ENCODE peak calls at places on chromosomes 3 and 15, in five cellular contexts. N, I, X, W and R are unnamed samples.

GRCh38 chr3:108053025-108053424 is 37.8 kb downstream of the CD47 start:
- DNase-seq in N (no peak), I (no peak), X (no peak), W (peak), R (no peak)

GRCh38 chr3:194305356-194306108 is 45.6 kb downstream of the CPN2 start:
- DNase-seq in N (no peak), I (no peak), X (peak), W (no peak), R (no peak)

GRCh38 chr15:68794307-68794706 is 26.4 kb downstream of the ANP32A start:
- DNase-seq in N (no peak), I (no peak), X (no peak), W (no peak), R (no peak)

GRCh38 chr3:18080198-18080689 is 337.8 kb upstream of the TBC1D5 start:
- DNase-seq in N (no peak), I (no peak), X (no peak), W (no peak), R (no peak)

GRCh38 chr3:71160800-71161546 is 422.6 kb downstream of the FOXP1 start:
- DNase-seq in N (no peak), I (no peak), X (peak), W (no peak), R (no peak)

GRCh38 chr3:188335656-188336055 is 181.7 kb downstream of the LPP start:
- DNase-seq in N (no peak), I (no peak), X (no peak), W (no peak), R (no peak)

GRCh38 chr15:40103124-40103858 is 5.4 kb downstream of the BMF start:
- DNase-seq in N (peak), I (no peak), X (no peak), W (peak), R (no peak)

GRCh38 chr3:20111836-20112235 is 71.6 kb downstream of the KAT2B start:
- DNase-seq in N (no peak), I (no peak), X (no peak), W (no peak), R (no peak)

GRCh38 chr3:65796676-65797075 is 242.0 kb downstream of the MAGI1 start:
- DNase-seq in N (no peak), I (no peak), X (no peak), W (no peak), R (no peak)

GRCh38 chr15:43103939-43104338 is 1.9 kb downstream of the UBR1 start:
- DNase-seq in N (no peak), I (no peak), X (no peak), W (no peak), R (no peak)
- H3K27ac ChIP-seq in N (no peak), I (no peak), X (no peak), W (peak), R (no peak)

GRCh38 chr3:113100063-113100462 is 109.3 kb downstream of the GTPBP8 start:
- DNase-seq in N (no peak), I (no peak), X (no peak), W (no peak), R (no peak)

GRCh38 chr3:113094514-113094913 is 103.7 kb downstream of the GTPBP8 start:
- DNase-seq in N (no peak), I (no peak), X (no peak), W (no peak), R (no peak)

GRCh38 chr3:113092746-113093145 is 102.0 kb downstream of the GTPBP8 start:
- DNase-seq in N (no peak), I (no peak), X (no peak), W (no peak), R (no peak)

GRCh38 chr3:113096158-113096893 is 105.5 kb downstream of the GTPBP8 start:
- DNase-seq in N (no peak), I (no peak), X (no peak), W (no peak), R (no peak)

DNA sequence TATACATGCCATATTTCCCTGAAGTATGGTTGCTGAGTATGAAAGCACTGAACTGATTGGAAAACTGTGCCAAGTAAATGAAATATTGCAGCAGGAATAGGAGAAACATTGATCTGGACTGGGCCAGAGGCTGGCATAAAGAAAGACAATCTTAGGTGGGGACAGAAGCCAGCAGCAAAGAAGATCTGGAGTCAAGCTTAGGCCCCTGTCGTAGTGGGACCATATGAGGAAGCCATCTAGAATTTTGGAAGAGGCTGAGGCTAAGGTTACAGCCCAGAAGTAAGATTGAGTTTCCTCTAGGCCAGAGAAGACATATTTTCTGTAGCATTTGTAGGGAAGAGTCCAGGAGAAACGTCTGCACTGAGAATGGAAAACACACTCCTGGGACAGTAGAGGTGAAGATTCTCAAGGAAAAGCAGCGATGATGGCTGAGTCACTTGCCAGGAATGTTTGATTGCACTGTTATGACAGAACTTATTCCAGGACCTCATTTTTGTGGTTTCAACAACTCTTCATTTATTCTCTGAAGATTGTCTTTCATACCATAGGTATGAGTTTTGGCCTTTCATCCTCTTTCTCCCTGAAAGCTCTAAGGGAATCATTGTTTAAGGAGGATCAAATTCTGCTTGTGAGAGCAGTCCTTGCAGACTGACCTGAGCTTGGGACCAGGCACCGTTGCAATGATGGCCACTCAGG is 107.2 kb downstream of the GTPBP8 start:
- DNase-seq in N (no peak), I (no peak), X (no peak), W (no peak), R (no peak)
- H3K27ac ChIP-seq in N (no peak), I (no peak), X (no peak), W (no peak), R (no peak)

GRCh38 chr3:42743204-42743995 is 29.7 kb downstream of the CCDC13 start:
- DNase-seq in N (no peak), I (no peak), X (no peak), W (no peak), R (no peak)
- H3K27ac ChIP-seq in N (no peak), I (no peak), X (no peak), W (no peak), R (no peak)

GRCh38 chr15:81223346-81223971 is 26.8 kb downstream of the IL16 start:
- DNase-seq in N (no peak), I (no peak), X (no peak), W (no peak), R (no peak)

GRCh38 chr15:81229596-81229995 is 32.9 kb downstream of the IL16 start:
- DNase-seq in N (peak), I (no peak), X (no peak), W (no peak), R (no peak)

GRCh38 chr15:81225161-81225671 is 28.5 kb downstream of the IL16 start:
- DNase-seq in N (peak), I (no peak), X (no peak), W (peak), R (peak)

GRCh38 chr15:81224232-81224631 is 27.6 kb downstream of the IL16 start:
- DNase-seq in N (no peak), I (no peak), X (no peak), W (no peak), R (no peak)

GRCh38 chr15:81227716-81228115 is 31.0 kb downstream of the IL16 start:
- DNase-seq in N (no peak), I (no peak), X (peak), W (no peak), R (no peak)
- H3K27ac ChIP-seq in N (no peak), I (no peak), X (no peak), W (no peak), R (no peak)

GRCh38 chr3:73516656-73517055 is 108.1 kb downstream of the PDZRN3 start:
- DNase-seq in N (no peak), I (no peak), X (no peak), W (peak), R (no peak)
- H3K27ac ChIP-seq in N (no peak), I (no peak), X (no peak), W (no peak), R (no peak)

GRCh38 chr3:143859465-143860203 is 11.4 kb upstream of the SLC9A9 start:
- DNase-seq in N (no peak), I (no peak), X (no peak), W (no peak), R (no peak)
- H3K27ac ChIP-seq in N (no peak), I (no peak), X (no peak), W (no peak), R (no peak)

GRCh38 chr15:101451886-101452285 is 37.6 kb downstream of the PCSK6 start:
- DNase-seq in N (no peak), I (no peak), X (no peak), W (no peak), R (no peak)
- H3K27ac ChIP-seq in N (peak), I (no peak), X (no peak), W (no peak), R (no peak)

GRCh38 chr3:105788548-105789036 is 80.2 kb downstream of the CBLB start:
- DNase-seq in N (no peak), I (no peak), X (no peak), W (no peak), R (no peak)

GRCh38 chr3:105785790-105786189 is 83.0 kb downstream of the CBLB start:
- DNase-seq in N (no peak), I (no peak), X (no peak), W (no peak), R (no peak)

GRCh38 chr3:105783631-105784030 is 85.2 kb downstream of the CBLB start:
- DNase-seq in N (no peak), I (no peak), X (no peak), W (no peak), R (no peak)

GRCh38 chr3:105786988-105787387 is 81.8 kb downstream of the CBLB start:
- DNase-seq in N (no peak), I (no peak), X (no peak), W (no peak), R (no peak)

GRCh38 chr3:105786241-105786640 is 82.6 kb downstream of the CBLB start:
- DNase-seq in N (no peak), I (no peak), X (no peak), W (no peak), R (no peak)
- H3K27ac ChIP-seq in N (no peak), I (no peak), X (no peak), W (no peak), R (no peak)

DNA sequence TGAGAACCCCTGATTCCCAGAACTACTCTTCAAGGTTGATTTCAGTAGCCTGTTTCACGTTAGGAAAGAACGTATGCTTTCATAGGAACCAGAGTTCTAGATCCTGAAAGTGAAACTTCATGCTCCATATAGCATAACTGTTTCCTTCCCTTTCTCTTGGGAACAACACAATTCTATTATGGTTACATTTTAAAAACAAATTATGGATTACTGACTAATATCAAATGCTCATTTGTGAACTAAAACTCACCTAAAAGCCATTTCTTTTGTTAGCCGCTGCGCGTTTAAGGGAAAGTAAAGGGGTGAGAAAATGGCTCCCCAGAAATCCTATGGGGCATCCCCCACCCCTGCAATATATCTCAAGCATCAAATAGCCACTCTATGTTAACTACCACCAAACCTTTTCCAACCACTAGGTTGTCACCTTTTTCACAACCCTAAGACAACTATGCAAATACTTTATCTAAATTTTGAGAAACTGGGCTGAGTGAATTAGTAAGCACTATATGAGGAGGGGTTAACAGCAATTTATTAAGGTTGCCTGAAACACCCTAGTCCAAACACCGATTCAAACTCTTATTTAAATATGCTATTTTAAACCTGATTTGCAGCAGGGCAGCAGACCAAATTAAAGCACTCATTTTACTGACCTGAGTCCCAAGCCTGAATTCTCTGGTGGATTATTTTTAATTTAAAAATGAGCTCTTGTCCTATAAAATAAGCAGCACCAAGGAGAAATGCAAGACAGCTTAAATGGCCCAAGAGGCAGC is 2.4 kb downstream of the SIAH2 start:
- DNase-seq in N (no peak), I (no peak), X (peak), W (no peak), R (no peak)
- H3K27ac ChIP-seq in N (peak), I (peak), X (peak), W (peak), R (peak)